ENCODE peak calls at places on chromosomes 3 and 15, in four cellular contexts. H is heart right ventricle, K is esophagus squamous epithelium, P is brain microvascular endothelial cell. O is an unnamed sample.

GRCh38 chr15:101641894-101642293 is 10.3 kb downstream of the TM2D3 start:
- DNase-seq in H (no peak), K (no peak), P (no peak), O (no peak)

GRCh38 chr3:182259579-182259978 is 533.7 kb upstream of the ATP11B start:
- DNase-seq in K (no peak), P (no peak), H (peak), O (peak)

GRCh38 chr3:148711981-148712666 is 14.4 kb downstream of the AGTR1 start:
- DNase-seq in P (no peak), K (no peak), H (no peak), O (no peak)

GRCh38 chr3:111237906-111238305 is 166.3 kb downstream of the NECTIN3 start:
- DNase-seq in P (no peak), H (no peak), K (no peak), O (no peak)

GRCh38 chr15:74460298-74460697 is 662 bp downstream of the UBL7 start:
- DNase-seq in K (no peak), H (no peak), P (no peak), O (no peak)

GRCh38 chr15:65856821-65857455 is 12.4 kb upstream of the RAB11A start:
- DNase-seq in P (no peak), H (peak), K (no peak), O (no peak)

GRCh38 chr15:70356062-70356860 is 258.5 kb upstream of the TLE3 start:
- DNase-seq in P (no peak), K (no peak), H (no peak), O (no peak)

GRCh38 chr15:31464216-31465082 is 137.8 kb downstream of the KLF13 start:
- DNase-seq in K (no peak), H (no peak), P (no peak), O (no peak)

GRCh38 chr3:189724366-189724765 is 93.2 kb downstream of the TP63 start:
- DNase-seq in P (no peak), K (no peak), H (no peak), O (no peak)

GRCh38 chr3:112773864-112774263 is 72.8 kb downstream of the CD200R1L start:
- DNase-seq in K (no peak), H (no peak), P (no peak), O (no peak)

GRCh38 chr3:165641569-165642310 is 195.5 kb downstream of the BCHE start:
- DNase-seq in P (no peak), K (no peak), H (no peak), O (no peak)

GRCh38 chr15:79339588-79340314 is 28.8 kb downstream of the TMED3 start:
- DNase-seq in H (no peak), P (peak), K (no peak), O (no peak)

GRCh38 chr3:72930754-72931153 is 42.9 kb downstream of the GXYLT2 start:
- DNase-seq in H (no peak), K (no peak), P (no peak), O (no peak)

GRCh38 chr15:36775209-36775608 is 195.8 kb downstream of the CDIN1 start:
- DNase-seq in H (no peak), P (no peak), K (no peak), O (no peak)

GRCh38 chr3:87126321-87126720 is 100.8 kb upstream of the CHMP2B start:
- DNase-seq in K (no peak), H (no peak), P (no peak), O (no peak)

GRCh38 chr3:71428841-71429609 is 154.5 kb downstream of the FOXP1 start:
- DNase-seq in P (no peak), H (peak), K (no peak), O (peak)

GRCh38 chr3:51955893-51956770 is 951 bp downstream of the GPR62 start:
- DNase-seq in P (no peak), K (no peak), H (peak), O (peak)

GRCh38 chr3:114877378-114878118 is 269.5 kb downstream of the ZBTB20 start:
- DNase-seq in P (no peak), H (no peak), K (no peak), O (no peak)

GRCh38 chr3:140292154-140292553 is 357.2 kb downstream of the CLSTN2 start:
- DNase-seq in P (peak), K (no peak), H (no peak), O (no peak)

GRCh38 chr3:185688808-185689207 is 102.7 kb downstream of the SENP2 start:
- DNase-seq in P (peak), H (no peak), K (no peak), O (no peak)

GRCh38 chr3:141737108-141737507 is 990 bp upstream of the RNF7 start:
- DNase-seq in K (no peak), P (no peak), H (no peak), O (no peak)

GRCh38 chr3:185318136-185318535 is 44.8 kb upstream of the MAP3K13 start:
- DNase-seq in P (peak), K (no peak), H (no peak), O (no peak)

GRCh38 chr3:128572013-128572412 is 78.6 kb downstream of the RPN1 start:
- DNase-seq in H (no peak), P (no peak), K (no peak), O (no peak)

GRCh38 chr3:16866447-16867025 is 18.2 kb upstream of the PLCL2 start:
- DNase-seq in K (no peak), P (no peak), H (no peak), O (no peak)

GRCh38 chr15:50232791-50233190 is 32.7 kb downstream of the HDC start:
- DNase-seq in K (no peak), H (no peak), P (no peak), O (no peak)

GRCh38 chr3:73633916-73634344 is 9.2 kb upstream of the PDZRN3 start:
- DNase-seq in K (no peak), P (no peak), H (no peak), O (no peak)

GRCh38 chr15:44882499-44882968 is 74.0 kb upstream of the TERB2 start:
- DNase-seq in K (no peak), P (no peak), H (no peak), O (no peak)

GRCh38 chr3:27043328-27043956 is 325.7 kb downstream of the NEK10 start:
- DNase-seq in H (no peak), P (no peak), K (no peak), O (no peak)

DNA sequence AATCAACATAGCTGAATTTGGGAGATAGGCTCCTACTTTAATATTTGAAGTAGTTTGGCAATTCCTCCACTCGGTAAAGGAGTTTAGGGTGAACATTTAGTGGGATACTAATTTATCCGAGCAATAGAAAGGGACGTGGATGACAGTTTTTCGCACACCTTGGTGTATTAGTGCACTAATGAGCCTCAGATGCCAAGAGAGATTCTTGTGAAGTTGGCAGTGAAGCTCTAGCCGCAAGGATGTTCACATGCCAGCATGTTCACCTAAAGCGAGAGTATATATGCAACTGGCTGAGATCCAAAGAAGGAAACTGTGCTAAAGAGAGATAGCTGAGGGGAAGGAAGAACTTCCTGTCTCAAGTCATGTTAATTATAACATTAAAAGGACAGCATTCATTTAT is 58.5 kb downstream of the TGFBR2 start:
- DNase-seq in H (no peak), P (no peak), K (no peak), O (no peak)
- H3K4me3 ChIP-seq in H (no peak), P (no peak), K (no peak), O (no peak)

GRCh38 chr3:10206166-10206511 is 41.4 kb downstream of the IRAK2 start:
- DNase-seq in K (no peak), P (no peak), H (no peak), O (no peak)
- H3K27ac ChIP-seq in K (no peak), P (peak), H (no peak), O (no peak)

GRCh38 chr3:152707314-152707713 is 127.6 kb upstream of the P2RY1 start:
- DNase-seq in K (no peak), H (no peak), P (no peak), O (no peak)
- TF ChIP-seq CTCF in K (no peak), H (no peak), P (no peak), O (no peak)

GRCh38 chr15:40927497-40928346 is 1.4 kb upstream of the DLL4 start:
- DNase-seq in P (no peak), K (no peak), H (no peak), O (no peak)

GRCh38 chr15:40928351-40928974 is 677 bp upstream of the DLL4 start:
- DNase-seq in H (no peak), P (no peak), K (no peak), O (no peak)

GRCh38 chr15:40925863-40926658 is 3.1 kb upstream of the DLL4 start:
- DNase-seq in H (no peak), K (no peak), P (no peak), O (no peak)

GRCh38 chr15:40925495-40925862 is 3.7 kb upstream of the DLL4 start:
- DNase-seq in H (no peak), P (no peak), K (no peak), O (no peak)

GRCh38 chr15:40926659-40927496 is 2.3 kb upstream of the DLL4 start:
- DNase-seq in H (no peak), K (no peak), P (no peak), O (no peak)
- H3K4me3 ChIP-seq in H (peak), K (peak), P (no peak), O (no peak)

GRCh38 chr15:25694238-25694584 is 168.9 kb downstream of the ATP10A start:
- DNase-seq in P (no peak), H (no peak), K (no peak), O (no peak)
- H3K27ac ChIP-seq in P (no peak), H (no peak), K (no peak), O (no peak)